ENCODE peak calls at places on chromosome 4, in nine cellular contexts. One of them, this sample, is unnamed.

GRCh38 chr4:160423879-160424451 is 1321.1 kb downstream of the RAPGEF2 start:
- DNase-seq in GM12891: no peak
- DNase-seq in H54: no peak
- DNase-seq in HepG2: no peak
- DNase-seq in HCT116: no peak
- DNase-seq in A549: no peak
- DNase-seq in heart left ventricle: no peak
- DNase-seq in IMR-90: no peak
- DNase-seq in lower leg skin: no peak
- DNase-seq in this sample: no peak

GRCh38 chr4:168978001-168978700 is 31.9 kb downstream of the CBR4 start:
- DNase-seq in IMR-90: peak
- DNase-seq in H54: peak
- DNase-seq in HepG2: peak
- DNase-seq in A549: no peak
- DNase-seq in HCT116: no peak
- DNase-seq in lower leg skin: no peak
- DNase-seq in heart left ventricle: no peak
- DNase-seq in GM12891: no peak
- DNase-seq in this sample: no peak

GRCh38 chr4:101818362-101818761 is 27.8 kb downstream of the BANK1 start:
- DNase-seq in heart left ventricle: no peak
- DNase-seq in lower leg skin: no peak
- DNase-seq in GM12891: no peak
- DNase-seq in H54: no peak
- DNase-seq in HepG2: no peak
- DNase-seq in HCT116: no peak
- DNase-seq in IMR-90: peak
- DNase-seq in A549: no peak
- DNase-seq in this sample: no peak

GRCh38 chr4:69239092-69239491 is 24.5 kb upstream of the UGT2B11 start:
- DNase-seq in GM12891: no peak
- DNase-seq in IMR-90: no peak
- DNase-seq in lower leg skin: no peak
- DNase-seq in heart left ventricle: no peak
- DNase-seq in HCT116: no peak
- DNase-seq in H54: no peak
- DNase-seq in A549: no peak
- DNase-seq in HepG2: no peak
- DNase-seq in this sample: no peak

GRCh38 chr4:107552306-107552705 is 167.7 kb downstream of the PAPSS1 start:
- DNase-seq in heart left ventricle: no peak
- DNase-seq in HCT116: no peak
- DNase-seq in IMR-90: no peak
- DNase-seq in H54: no peak
- DNase-seq in A549: no peak
- DNase-seq in GM12891: no peak
- DNase-seq in HepG2: no peak
- DNase-seq in lower leg skin: no peak
- DNase-seq in this sample: no peak

GRCh38 chr4:78622253-78622979 is 70.8 kb downstream of the ANXA3 start:
- DNase-seq in HCT116: no peak
- DNase-seq in lower leg skin: no peak
- DNase-seq in GM12891: no peak
- DNase-seq in H54: peak
- DNase-seq in IMR-90: peak
- DNase-seq in A549: no peak
- DNase-seq in HepG2: peak
- DNase-seq in heart left ventricle: no peak
- DNase-seq in this sample: no peak

GRCh38 chr4:108885211-108885610 is 122.4 kb upstream of the ETNPPL start:
- DNase-seq in A549: no peak
- DNase-seq in lower leg skin: no peak
- DNase-seq in HCT116: no peak
- DNase-seq in heart left ventricle: no peak
- DNase-seq in H54: no peak
- DNase-seq in HepG2: no peak
- DNase-seq in GM12891: no peak
- DNase-seq in IMR-90: peak
- DNase-seq in this sample: no peak

GRCh38 chr4:77002321-77002720 is 52.8 kb downstream of the SEPTIN11 start:
- DNase-seq in GM12891: no peak
- DNase-seq in HCT116: no peak
- DNase-seq in heart left ventricle: no peak
- DNase-seq in IMR-90: peak
- DNase-seq in A549: no peak
- DNase-seq in lower leg skin: no peak
- DNase-seq in H54: no peak
- DNase-seq in HepG2: no peak
- DNase-seq in this sample: no peak

GRCh38 chr4:71607780-71608673 is 175.9 kb downstream of the GC start:
- DNase-seq in GM12891: no peak
- DNase-seq in H54: no peak
- DNase-seq in lower leg skin: no peak
- DNase-seq in HepG2: peak
- DNase-seq in HCT116: no peak
- DNase-seq in A549: peak
- DNase-seq in IMR-90: peak
- DNase-seq in heart left ventricle: no peak
- DNase-seq in this sample: no peak

GRCh38 chr4:161650812-161651211 is 513.0 kb downstream of the FSTL5 start:
- DNase-seq in A549: no peak
- DNase-seq in H54: no peak
- DNase-seq in GM12891: no peak
- DNase-seq in IMR-90: no peak
- DNase-seq in HepG2: no peak
- DNase-seq in heart left ventricle: no peak
- DNase-seq in HCT116: no peak
- DNase-seq in lower leg skin: no peak
- DNase-seq in this sample: no peak

GRCh38 chr4:45701616-45702015 is 422.2 kb downstream of the GABRG1 start:
- DNase-seq in IMR-90: no peak
- DNase-seq in heart left ventricle: no peak
- DNase-seq in HCT116: no peak
- DNase-seq in HepG2: no peak
- DNase-seq in GM12891: no peak
- DNase-seq in lower leg skin: no peak
- DNase-seq in H54: no peak
- DNase-seq in A549: no peak
- DNase-seq in this sample: no peak

GRCh38 chr4:112060212-112060611 is 85.0 kb upstream of the FAM241A start:
- DNase-seq in lower leg skin: no peak
- DNase-seq in IMR-90: peak
- DNase-seq in HepG2: peak
- DNase-seq in HCT116: peak
- DNase-seq in A549: peak
- DNase-seq in heart left ventricle: no peak
- DNase-seq in H54: no peak
- DNase-seq in GM12891: no peak
- DNase-seq in this sample: no peak

GRCh38 chr4:88528861-88529260 is 5.3 kb upstream of the PYURF start:
- DNase-seq in lower leg skin: no peak
- DNase-seq in H54: no peak
- DNase-seq in HepG2: no peak
- DNase-seq in IMR-90: no peak
- DNase-seq in heart left ventricle: no peak
- DNase-seq in A549: no peak
- DNase-seq in HCT116: no peak
- DNase-seq in GM12891: no peak
- DNase-seq in this sample: no peak

GRCh38 chr4:85932371-85933305 is 427.2 kb downstream of the MAPK10 start:
- DNase-seq in GM12891: no peak
- DNase-seq in lower leg skin: no peak
- DNase-seq in HepG2: no peak
- DNase-seq in heart left ventricle: no peak
- DNase-seq in H54: no peak
- DNase-seq in IMR-90: no peak
- DNase-seq in HCT116: no peak
- DNase-seq in A549: no peak
- DNase-seq in this sample: no peak

GRCh38 chr4:54929459-54929858 is 195.9 kb downstream of the KDR start:
- DNase-seq in lower leg skin: no peak
- DNase-seq in GM12891: no peak
- DNase-seq in heart left ventricle: peak
- DNase-seq in A549: no peak
- DNase-seq in HCT116: no peak
- DNase-seq in IMR-90: no peak
- DNase-seq in HepG2: no peak
- DNase-seq in H54: no peak
- DNase-seq in this sample: no peak

DNA sequence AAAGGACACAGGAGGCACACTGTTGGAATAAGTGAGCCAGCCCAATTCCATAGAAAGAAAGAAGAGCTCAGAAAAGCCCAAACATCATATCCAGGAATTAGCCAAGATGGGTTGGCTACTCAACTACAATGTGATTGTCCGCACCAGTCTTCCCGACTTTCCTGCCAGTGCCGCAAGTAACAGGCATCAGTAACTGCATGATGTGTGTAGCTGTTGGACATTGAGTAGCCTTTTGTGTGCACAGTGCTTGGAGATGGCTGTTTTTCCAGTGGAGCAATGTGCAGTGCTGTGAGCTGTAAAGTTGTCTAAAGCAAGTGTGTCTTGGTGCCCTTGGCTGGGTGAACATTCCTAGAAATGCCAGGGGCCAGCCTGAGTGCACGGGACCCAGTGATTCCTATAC is 29.2 kb upstream of the FAM193A start:
- DNase-seq in IMR-90: no peak
- DNase-seq in HCT116: no peak
- DNase-seq in GM12891: no peak
- DNase-seq in HepG2: no peak
- DNase-seq in H54: no peak
- DNase-seq in A549: no peak
- DNase-seq in heart left ventricle: no peak
- DNase-seq in lower leg skin: no peak
- DNase-seq in this sample: no peak
- TF ChIP-seq POLR2A in IMR-90: no peak
- TF ChIP-seq POLR2A in HCT116: no peak
- TF ChIP-seq POLR2A in GM12891: no peak
- TF ChIP-seq POLR2A in HepG2: no peak
- TF ChIP-seq POLR2A in H54: no peak
- TF ChIP-seq POLR2A in A549: no peak
- TF ChIP-seq POLR2A in heart left ventricle: no peak
- TF ChIP-seq POLR2A in lower leg skin: no peak
- TF ChIP-seq POLR2A in this sample: no peak

GRCh38 chr4:56909083-56909981 is 1.6 kb downstream of the REST start:
- DNase-seq in HepG2: peak
- DNase-seq in H54: peak
- DNase-seq in GM12891: peak
- DNase-seq in lower leg skin: peak
- DNase-seq in heart left ventricle: peak
- DNase-seq in IMR-90: peak
- DNase-seq in A549: peak
- DNase-seq in HCT116: no peak
- DNase-seq in this sample: no peak
- TF ChIP-seq POLR2A in HepG2: peak
- TF ChIP-seq POLR2A in H54: no peak
- TF ChIP-seq POLR2A in GM12891: no peak
- TF ChIP-seq POLR2A in lower leg skin: no peak
- TF ChIP-seq POLR2A in heart left ventricle: no peak
- TF ChIP-seq POLR2A in IMR-90: no peak
- TF ChIP-seq POLR2A in A549: no peak
- TF ChIP-seq POLR2A in HCT116: no peak
- TF ChIP-seq POLR2A in this sample: no peak

GRCh38 chr4:17633600-17633999 is 19.2 kb downstream of the MED28 start:
- DNase-seq in HCT116: no peak
- DNase-seq in HepG2: no peak
- DNase-seq in IMR-90: no peak
- DNase-seq in A549: no peak
- DNase-seq in GM12891: no peak
- DNase-seq in heart left ventricle: no peak
- DNase-seq in lower leg skin: peak
- DNase-seq in H54: no peak
- DNase-seq in this sample: no peak

GRCh38 chr4:17636341-17636695 is 21.9 kb downstream of the MED28 start:
- DNase-seq in HepG2: no peak
- DNase-seq in A549: no peak
- DNase-seq in H54: no peak
- DNase-seq in IMR-90: no peak
- DNase-seq in heart left ventricle: no peak
- DNase-seq in HCT116: no peak
- DNase-seq in lower leg skin: peak
- DNase-seq in GM12891: no peak
- DNase-seq in this sample: no peak

GRCh38 chr4:17639136-17639535 is 24.7 kb downstream of the MED28 start:
- DNase-seq in HepG2: no peak
- DNase-seq in HCT116: no peak
- DNase-seq in A549: no peak
- DNase-seq in IMR-90: no peak
- DNase-seq in lower leg skin: no peak
- DNase-seq in heart left ventricle: no peak
- DNase-seq in H54: no peak
- DNase-seq in GM12891: no peak
- DNase-seq in this sample: no peak

GRCh38 chr4:17635056-17635455 is 20.6 kb downstream of the MED28 start:
- DNase-seq in H54: no peak
- DNase-seq in IMR-90: no peak
- DNase-seq in A549: no peak
- DNase-seq in heart left ventricle: no peak
- DNase-seq in lower leg skin: peak
- DNase-seq in HCT116: no peak
- DNase-seq in GM12891: no peak
- DNase-seq in HepG2: no peak
- DNase-seq in this sample: no peak

DNA sequence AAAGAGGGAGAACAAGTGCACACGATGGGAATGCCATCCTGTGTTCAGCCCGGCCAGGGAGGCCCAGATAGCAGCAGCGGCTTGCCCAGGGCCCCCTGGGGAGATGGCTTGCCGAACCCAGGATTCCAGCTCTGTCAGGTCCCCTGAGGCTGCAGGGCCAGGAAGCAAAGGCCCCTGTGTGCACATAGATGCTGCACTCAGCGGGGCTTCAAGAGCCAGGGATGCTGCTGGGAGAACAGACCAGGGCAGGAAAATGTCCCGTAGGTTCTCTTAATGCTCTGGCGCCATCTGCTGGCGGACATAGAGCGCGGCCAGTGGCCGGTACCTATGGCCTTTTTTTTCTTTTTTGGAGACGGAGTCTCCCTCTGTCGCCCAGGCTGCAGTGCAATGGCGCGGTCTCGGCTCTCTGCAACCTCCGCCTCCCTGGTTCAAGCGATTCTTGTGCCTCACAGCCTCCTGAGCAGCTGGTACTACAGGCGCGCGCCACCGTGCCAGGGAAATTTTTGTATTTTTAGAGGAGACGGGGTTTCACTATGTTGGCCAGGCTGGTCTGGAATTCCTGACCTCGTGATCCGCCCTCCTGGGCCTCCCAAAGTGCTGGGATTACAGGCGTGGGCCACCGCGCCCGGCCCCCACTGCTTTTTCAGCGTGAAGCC is 22.4 kb downstream of the MED28 start:
- DNase-seq in H54: peak
- DNase-seq in GM12891: peak
- DNase-seq in A549: peak
- DNase-seq in lower leg skin: peak
- DNase-seq in heart left ventricle: peak
- DNase-seq in IMR-90: peak
- DNase-seq in HCT116: peak
- DNase-seq in HepG2: peak
- DNase-seq in this sample: no peak
- TF ChIP-seq POLR2A in H54: no peak
- TF ChIP-seq POLR2A in GM12891: no peak
- TF ChIP-seq POLR2A in A549: no peak
- TF ChIP-seq POLR2A in lower leg skin: no peak
- TF ChIP-seq POLR2A in heart left ventricle: no peak
- TF ChIP-seq POLR2A in IMR-90: no peak
- TF ChIP-seq POLR2A in HCT116: no peak
- TF ChIP-seq POLR2A in HepG2: no peak
- TF ChIP-seq POLR2A in this sample: no peak

GRCh38 chr4:10529891-10530786 is 72.9 kb upstream of the ZNF518B start:
- DNase-seq in H54: no peak
- DNase-seq in lower leg skin: no peak
- DNase-seq in A549: no peak
- DNase-seq in GM12891: no peak
- DNase-seq in heart left ventricle: peak
- DNase-seq in HCT116: no peak
- DNase-seq in IMR-90: no peak
- DNase-seq in HepG2: no peak
- DNase-seq in this sample: no peak
- TF ChIP-seq POLR2A in H54: no peak
- TF ChIP-seq POLR2A in lower leg skin: no peak
- TF ChIP-seq POLR2A in A549: no peak
- TF ChIP-seq POLR2A in GM12891: no peak
- TF ChIP-seq POLR2A in heart left ventricle: no peak
- TF ChIP-seq POLR2A in HCT116: no peak
- TF ChIP-seq POLR2A in IMR-90: no peak
- TF ChIP-seq POLR2A in HepG2: no peak
- TF ChIP-seq POLR2A in this sample: no peak